ENCODE peak calls at places on chromosomes 1 and 21, in six cellular contexts. B is K562, N is HCT116, E is GM12878, C is HepG2, I is H1. Y is an unnamed sample.

GRCh38 chr1:3017440-3018050 is 3.7 kb upstream of the ACTRT2 start:
- DNase-seq in B (no peak), N (no peak), E (no peak), C (no peak), I (no peak), Y (no peak)

GRCh38 chr1:56052090-56052489 is 527.3 kb downstream of the PLPP3 start:
- DNase-seq in B (no peak), N (no peak), E (no peak), C (no peak), I (no peak), Y (no peak)

GRCh38 chr1:224353975-224354930 is 2.4 kb upstream of the CNIH4 start:
- DNase-seq in B (no peak), N (no peak), E (no peak), C (no peak), I (no peak), Y (no peak)

GRCh38 chr1:64549464-64550239 is 79.7 kb downstream of the CACHD1 start:
- DNase-seq in B (no peak), N (no peak), E (no peak), C (no peak), I (no peak), Y (no peak)

GRCh38 chr1:183024352-183025337 is 1.4 kb downstream of the LAMC1 start:
- DNase-seq in B (no peak), N (no peak), E (no peak), C (no peak), I (no peak), Y (peak; percentile 20)

GRCh38 chr1:222877854-222878253 is 63.0 kb downstream of the DISP1 start:
- DNase-seq in B (peak; percentile 13), N (no peak), E (no peak), C (peak; percentile 72), I (no peak), Y (no peak)

GRCh38 chr1:61506231-61506630 is 218.7 kb downstream of the TM2D1 start:
- DNase-seq in B (no peak), N (no peak), E (no peak), C (no peak), I (no peak), Y (no peak)

GRCh38 chr1:203776636-203777035 is 11.7 kb downstream of the LAX1 start:
- DNase-seq in B (peak; percentile 39), N (no peak), E (no peak), C (no peak), I (no peak), Y (no peak)

GRCh38 chr1:35111106-35111505 is 31.9 kb downstream of the ZMYM1 start:
- DNase-seq in B (no peak), N (no peak), E (no peak), C (peak; percentile 27), I (no peak), Y (no peak)

DNA sequence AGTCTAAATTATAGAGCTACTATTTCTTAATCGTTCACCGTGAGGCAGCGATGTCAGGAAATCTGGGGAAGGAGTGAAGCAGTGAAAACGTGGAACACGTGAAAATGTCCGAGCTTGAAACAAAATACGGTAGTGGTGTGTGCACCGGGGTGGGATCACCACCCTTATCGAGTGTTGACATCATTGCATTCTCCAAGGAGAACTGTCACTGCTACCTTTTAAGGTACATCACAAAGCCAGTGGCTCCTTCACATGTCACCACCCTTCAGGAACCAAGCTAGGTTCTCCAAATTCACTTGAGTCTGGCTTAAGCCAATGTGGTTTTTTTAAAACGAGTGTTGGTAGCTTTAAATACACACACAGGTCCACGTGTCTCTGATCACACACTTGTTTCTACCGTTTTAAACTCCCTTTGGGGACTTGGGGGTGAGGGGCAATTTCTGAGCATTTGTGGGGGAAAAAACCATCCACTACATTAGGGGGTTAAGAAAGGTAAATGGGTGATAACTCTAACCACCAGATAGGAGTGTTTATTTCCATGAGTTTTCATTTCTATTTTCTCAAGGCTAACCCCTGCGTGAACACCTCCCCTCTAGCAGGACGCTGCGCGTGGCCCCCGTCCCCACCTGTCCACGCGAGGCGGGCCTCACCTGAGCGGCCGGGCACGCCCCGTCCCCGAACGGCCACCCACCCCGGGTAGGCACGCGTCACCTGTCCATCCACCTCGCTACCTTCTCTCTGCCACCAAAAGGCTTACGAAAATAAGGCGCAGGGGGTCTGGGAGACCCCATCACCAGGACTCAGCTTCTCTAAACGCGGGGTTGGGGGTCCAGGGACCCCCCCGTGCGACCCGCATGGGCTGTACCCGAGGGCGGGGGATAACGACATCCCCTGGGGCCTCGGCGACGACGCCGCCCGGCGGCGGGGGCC is 978 bp downstream of the PRDM15 start:
- DNase-seq in B (peak; percentile 76), N (no peak), E (no peak), C (no peak), I (no peak), Y (no peak)
- TF ChIP-seq ZNF274 in B (no peak), N (no peak), E (no peak), C (no peak), I (no peak), Y (no peak)

GRCh38 chr1:9316512-9316911 is 23.8 kb downstream of the SPSB1 start:
- DNase-seq in B (no peak), N (no peak), E (no peak), C (no peak), I (no peak), Y (no peak)

GRCh38 chr1:9314711-9315379 is 22.2 kb downstream of the SPSB1 start:
- DNase-seq in B (no peak), N (no peak), E (no peak), C (no peak), I (no peak), Y (no peak)

GRCh38 chr1:9316080-9316444 is 23.4 kb downstream of the SPSB1 start:
- DNase-seq in B (no peak), N (no peak), E (no peak), C (no peak), I (no peak), Y (no peak)

GRCh38 chr1:9314101-9314500 is 21.4 kb downstream of the SPSB1 start:
- DNase-seq in B (no peak), N (no peak), E (no peak), C (no peak), I (no peak), Y (no peak)

DNA sequence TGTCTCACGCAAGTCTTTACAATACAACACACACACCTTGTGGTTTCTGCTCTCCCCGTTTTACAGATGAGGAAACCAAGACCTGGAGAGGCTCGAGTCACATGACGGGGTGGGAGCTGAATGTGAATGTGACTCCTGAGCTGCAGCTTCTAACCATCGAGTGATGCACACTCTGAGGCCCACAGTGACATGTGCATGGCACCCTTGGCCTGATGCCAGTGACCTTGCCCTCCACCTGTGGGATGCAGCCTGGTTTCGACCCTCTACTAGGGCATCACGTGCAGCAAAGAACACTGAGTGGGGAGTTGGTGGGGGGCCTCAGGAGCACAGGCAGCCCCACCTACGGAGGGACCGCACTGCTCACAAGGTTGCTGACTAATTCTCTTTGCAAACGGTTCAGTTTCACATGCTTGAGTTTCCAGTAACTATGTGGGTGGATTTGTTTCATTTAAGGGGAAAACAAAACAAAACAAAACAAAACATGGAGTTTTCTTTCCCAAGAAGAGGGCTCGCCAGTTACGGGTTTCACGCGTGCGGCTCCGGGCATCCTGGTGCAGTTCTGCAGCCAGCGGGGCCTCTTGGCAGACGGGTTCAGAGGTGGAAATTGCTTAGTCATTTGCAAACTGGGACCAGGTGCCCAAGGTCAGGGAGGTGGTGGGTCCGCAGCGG is 22.9 kb downstream of the SPSB1 start:
- DNase-seq in B (no peak), N (no peak), E (peak; percentile 31), C (no peak), I (no peak), Y (no peak)
- TF ChIP-seq ZNF274 in B (no peak), N (no peak), E (no peak), C (no peak), I (no peak), Y (no peak)

GRCh38 chr1:108962681-108963051 is 618 bp downstream of the CLCC1 start:
- DNase-seq in B (no peak), N (no peak), E (no peak), C (peak; percentile 12), I (no peak), Y (no peak)
- TF ChIP-seq ZNF274 in B (no peak), N (no peak), E (no peak), C (no peak), I (no peak), Y (no peak)

DNA sequence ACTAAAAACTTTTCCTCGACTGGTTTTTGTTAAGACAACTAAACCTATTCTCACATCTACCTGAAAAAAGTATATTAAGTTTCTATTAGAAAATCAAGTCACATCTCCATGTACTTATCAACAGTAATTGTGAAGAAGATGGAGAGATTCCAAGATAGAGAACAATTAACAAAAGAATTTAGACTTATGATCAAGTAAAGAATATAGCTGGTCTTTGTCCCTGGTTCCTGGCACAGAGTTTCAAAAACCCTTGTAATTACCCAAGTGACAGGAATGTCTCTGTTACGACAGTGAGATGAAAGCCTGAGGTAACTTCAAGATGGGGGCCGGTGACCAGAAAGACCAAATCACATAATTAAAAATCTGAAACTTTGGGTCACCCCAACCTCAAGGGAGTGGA is 91.6 kb downstream of the ASH1L start:
- DNase-seq in B (no peak), N (no peak), E (no peak), C (no peak), I (no peak), Y (no peak)
- TF ChIP-seq ZNF274 in B (no peak), N (no peak), E (no peak), C (no peak), I (no peak), Y (no peak)

GRCh38 chr1:152018537-152018936 is 18.3 kb downstream of the S100A11 start:
- DNase-seq in B (no peak), N (no peak), E (no peak), C (no peak), I (peak; percentile 82), Y (no peak)
- TF ChIP-seq ZNF274 in B (no peak), N (no peak), E (no peak), C (no peak), I (no peak), Y (no peak)